ENCODE peak calls at places on chromosomes 5 and 9, in eight cellular contexts. A, K, N, S, J, Q, Y and R are unnamed samples.

GRCh38 chr9:85401998-85402397 is 339.8 kb downstream of the AGTPBP1 start:
- DNase-seq in A (no peak), K (no peak), N (peak), S (no peak), J (no peak), Q (no peak), Y (no peak), R (peak)

GRCh38 chr9:35723908-35724307 is 8.1 kb downstream of the TLN1 start:
- DNase-seq in A (no peak), K (no peak), N (no peak), S (no peak), J (no peak), Q (no peak), Y (peak), R (no peak)

GRCh38 chr5:180648658-180649296 is 623 bp downstream of the FLT4 start:
- DNase-seq in A (no peak), K (no peak), N (no peak), S (no peak), J (no peak), Q (no peak), Y (peak), R (no peak)

GRCh38 chr5:133580618-133581017 is 31.7 kb downstream of the FSTL4 start:
- DNase-seq in A (no peak), K (no peak), N (no peak), S (no peak), J (no peak), Q (no peak), Y (no peak), R (no peak)

GRCh38 chr5:60630836-60631235 is 69.1 kb downstream of the DEPDC1B start:
- DNase-seq in A (no peak), K (no peak), N (no peak), S (no peak), J (no peak), Q (no peak), Y (no peak), R (no peak)

GRCh38 chr5:80275347-80275746 is 19.5 kb upstream of the SERINC5 start:
- DNase-seq in A (peak), K (no peak), N (peak), S (no peak), J (no peak), Q (no peak), Y (no peak), R (peak)

GRCh38 chr5:107653685-107654084 is 17.1 kb downstream of the EFNA5 start:
- DNase-seq in A (no peak), K (no peak), N (no peak), S (no peak), J (no peak), Q (no peak), Y (no peak), R (no peak)

GRCh38 chr5:148978370-148979103 is 84.3 kb downstream of the SH3TC2 start:
- DNase-seq in A (no peak), K (no peak), N (no peak), S (no peak), J (no peak), Q (no peak), Y (no peak), R (no peak)

GRCh38 chr5:145568581-145568980 is 266.6 kb downstream of the PRELID2 start:
- DNase-seq in A (peak), K (no peak), N (no peak), S (no peak), J (no peak), Q (no peak), Y (no peak), R (no peak)

GRCh38 chr5:67193479-67193878 is 3.1 kb downstream of the CD180 start:
- DNase-seq in A (no peak), K (no peak), N (no peak), S (no peak), J (no peak), Q (no peak), Y (no peak), R (no peak)

GRCh38 chr5:159833846-159834245 is 82.4 kb upstream of the ADRA1B start:
- DNase-seq in A (no peak), K (no peak), N (no peak), S (no peak), J (no peak), Q (no peak), Y (no peak), R (no peak)

GRCh38 chr9:81382281-81382680 is 307.1 kb downstream of the TLE1 start:
- DNase-seq in A (no peak), K (no peak), N (no peak), S (no peak), J (no peak), Q (no peak), Y (no peak), R (no peak)

GRCh38 chr9:135500071-135500524 is 384 bp upstream of the MRPS2 start:
- DNase-seq in A (peak), K (no peak), N (no peak), S (no peak), J (no peak), Q (no peak), Y (no peak), R (peak)

GRCh38 chr5:159021360-159022177 is 78.1 kb downstream of the EBF1 start:
- DNase-seq in A (peak), K (no peak), N (peak), S (no peak), J (no peak), Q (no peak), Y (no peak), R (no peak)

GRCh38 chr9:101465330-101465915 is 29.8 kb upstream of the ALDOB start:
- DNase-seq in A (peak), K (peak), N (no peak), S (peak), J (no peak), Q (no peak), Y (no peak), R (peak)

GRCh38 chr5:142971296-142972013 is 201.3 kb downstream of the ARHGAP26 start:
- DNase-seq in A (no peak), K (no peak), N (no peak), S (no peak), J (no peak), Q (no peak), Y (no peak), R (no peak)